ENCODE peak calls at places on chromosome 17, in eight cellular contexts. One of them, this sample, is unnamed.

GRCh38 chr17:82230627-82231311 is 1.9 kb downstream of the SLC16A3 start:
- DNase-seq in transverse colon: peak
- DNase-seq in ovary: peak
- DNase-seq in fibroblast of gingiva: peak
- DNase-seq in GM10248: peak
- DNase-seq in prostate gland: no peak
- DNase-seq in H4: peak
- DNase-seq in activated naive CD8-positive, alpha-beta T cell treated with anti-CD3 and anti-CD28 coated beads for 36 hours: peak
- DNase-seq in this sample: no peak

GRCh38 chr17:15462962-15463361 is 4.5 kb downstream of the CDRT4 start:
- DNase-seq in fibroblast of gingiva: peak
- DNase-seq in GM10248: no peak
- DNase-seq in transverse colon: no peak
- DNase-seq in activated naive CD8-positive, alpha-beta T cell treated with anti-CD3 and anti-CD28 coated beads for 36 hours: no peak
- DNase-seq in H4: peak
- DNase-seq in prostate gland: no peak
- DNase-seq in ovary: peak
- DNase-seq in this sample: no peak

GRCh38 chr17:81243333-81243664 is 4.2 kb downstream of the NDUFAF8 start:
- DNase-seq in H4: no peak
- DNase-seq in fibroblast of gingiva: no peak
- DNase-seq in ovary: no peak
- DNase-seq in GM10248: no peak
- DNase-seq in prostate gland: no peak
- DNase-seq in activated naive CD8-positive, alpha-beta T cell treated with anti-CD3 and anti-CD28 coated beads for 36 hours: no peak
- DNase-seq in transverse colon: no peak
- DNase-seq in this sample: no peak

GRCh38 chr17:65123757-65124675 is 13.2 kb upstream of the RGS9 start:
- DNase-seq in fibroblast of gingiva: peak
- DNase-seq in prostate gland: no peak
- DNase-seq in transverse colon: peak
- DNase-seq in H4: peak
- DNase-seq in ovary: no peak
- DNase-seq in GM10248: no peak
- DNase-seq in activated naive CD8-positive, alpha-beta T cell treated with anti-CD3 and anti-CD28 coated beads for 36 hours: no peak
- DNase-seq in this sample: no peak

GRCh38 chr17:73910216-73910615 is 266.0 kb upstream of the SDK2 start:
- DNase-seq in activated naive CD8-positive, alpha-beta T cell treated with anti-CD3 and anti-CD28 coated beads for 36 hours: no peak
- DNase-seq in fibroblast of gingiva: no peak
- DNase-seq in H4: no peak
- DNase-seq in prostate gland: no peak
- DNase-seq in GM10248: no peak
- DNase-seq in transverse colon: no peak
- DNase-seq in ovary: no peak
- DNase-seq in this sample: no peak

GRCh38 chr17:40065041-40065770 is 2.4 kb downstream of the THRA start:
- DNase-seq in transverse colon: no peak
- DNase-seq in activated naive CD8-positive, alpha-beta T cell treated with anti-CD3 and anti-CD28 coated beads for 36 hours: no peak
- DNase-seq in prostate gland: no peak
- DNase-seq in H4: no peak
- DNase-seq in fibroblast of gingiva: peak
- DNase-seq in ovary: peak
- DNase-seq in GM10248: no peak
- DNase-seq in this sample: no peak

GRCh38 chr17:8243827-8244226 is 4.0 kb downstream of the CTC1 start:
- DNase-seq in prostate gland: no peak
- DNase-seq in activated naive CD8-positive, alpha-beta T cell treated with anti-CD3 and anti-CD28 coated beads for 36 hours: no peak
- DNase-seq in transverse colon: no peak
- DNase-seq in fibroblast of gingiva: no peak
- DNase-seq in GM10248: no peak
- DNase-seq in ovary: no peak
- DNase-seq in H4: no peak
- DNase-seq in this sample: no peak

GRCh38 chr17:64741924-64742670 is 80.0 kb upstream of the SMURF2 start:
- DNase-seq in activated naive CD8-positive, alpha-beta T cell treated with anti-CD3 and anti-CD28 coated beads for 36 hours: no peak
- DNase-seq in H4: peak
- DNase-seq in prostate gland: no peak
- DNase-seq in fibroblast of gingiva: peak
- DNase-seq in transverse colon: peak
- DNase-seq in GM10248: no peak
- DNase-seq in ovary: no peak
- DNase-seq in this sample: no peak

This sample was measured in HEK293T.